ENCODE peak calls at places on chromosomes 1 and 21, in seven cellular contexts. L is left lung; V is neural progenitor cell; E is kidney; W is adrenal gland; P is effector memory CD4-positive, alpha-beta T cell; M is mesendoderm. H is an unnamed sample.

GRCh38 chr21:33949516-33950424 is 34.2 kb upstream of the ATP5PO start:
- DNase-seq in P (peak; percentile 47), L (no peak), E (no peak), V (no peak), M (no peak), W (no peak), H (no peak)

GRCh38 chr1:180365039-180365438 is 135.0 kb downstream of the LHX4 start:
- DNase-seq in P (no peak), L (no peak), V (peak; percentile 28), E (no peak), W (no peak), M (peak; percentile 49), H (no peak)

GRCh38 chr1:15744122-15744679 is 1.9 kb downstream of the TMEM82 start:
- DNase-seq in E (peak; percentile 67), L (no peak), W (no peak), M (no peak), P (no peak), V (no peak), H (no peak)

GRCh38 chr1:186178426-186179043 is 196.5 kb downstream of the TPR start:
- DNase-seq in W (no peak), V (no peak), P (no peak), L (no peak), M (no peak), E (no peak), H (no peak)

GRCh38 chr1:205595861-205596260 is 36.0 kb downstream of the ELK4 start:
- DNase-seq in E (no peak), W (no peak), P (no peak), M (no peak), V (no peak), L (no peak), H (no peak)

GRCh38 chr1:54850082-54850730 is 36.8 kb downstream of the DHCR24 start:
- DNase-seq in V (no peak), L (no peak), E (no peak), P (no peak), M (no peak), W (no peak), H (no peak)

GRCh38 chr1:151318975-151319374 is 8.2 kb downstream of the PI4KB start:
- DNase-seq in V (no peak), M (no peak), E (no peak), L (no peak), P (no peak), W (no peak), H (no peak)

GRCh38 chr1:53766766-53767409 is 27.9 kb upstream of the GLIS1 start:
- DNase-seq in V (no peak), P (no peak), M (no peak), W (no peak), E (no peak), L (no peak), H (no peak)

GRCh38 chr1:206075786-206076725 is 23.1 kb downstream of the RHEX start:
- DNase-seq in L (no peak), M (peak; percentile 40), E (no peak), V (no peak), W (no peak), P (no peak), H (no peak)

GRCh38 chr1:77273891-77274290 is 7.9 kb upstream of the AK5 start:
- DNase-seq in M (no peak), W (no peak), E (no peak), L (no peak), P (no peak), V (no peak), H (no peak)

GRCh38 chr1:41955461-41956159 is 36.9 kb upstream of the HIVEP3 start:
- DNase-seq in E (no peak), W (no peak), L (no peak), V (peak; percentile 43), M (peak; percentile 31), P (no peak), H (no peak)

GRCh38 chr1:205689479-205689878 is 9.2 kb upstream of the SLC45A3 start:
- DNase-seq in V (peak; percentile 83), M (no peak), W (no peak), L (no peak), E (no peak), P (no peak), H (no peak)

GRCh38 chr1:228340686-228341449 is 65.8 kb downstream of the TRIM11 start:
- DNase-seq in M (peak; percentile 10), P (no peak), L (peak; percentile 77), V (peak; percentile 42), E (peak; percentile 72), W (no peak), H (no peak)

GRCh38 chr21:32981096-32981495 is 44.6 kb upstream of the OLIG2 start:
- DNase-seq in L (no peak), M (no peak), V (no peak), E (no peak), W (no peak), P (no peak), H (no peak)

GRCh38 chr1:9782897-9783296 is 40.9 kb downstream of the CLSTN1 start:
- DNase-seq in E (no peak), V (no peak), M (no peak), W (no peak), P (no peak), L (no peak), H (no peak)
- H3K27ac ChIP-seq in E (no peak overlapping the region), V (no peak overlapping the region), M (no peak overlapping the region), W (no peak overlapping the region), P (no peak overlapping the region), L (no peak overlapping the region), H (no peak overlapping the region)

GRCh38 chr1:86640161-86640560 is 64.2 kb upstream of the SH3GLB1 start:
- DNase-seq in P (no peak), M (no peak), W (no peak), L (no peak), V (no peak), E (no peak), H (no peak)

GRCh38 chr1:86641318-86641717 is 63.1 kb upstream of the SH3GLB1 start:
- DNase-seq in V (no peak), M (no peak), P (no peak), E (no peak), W (no peak), L (no peak), H (no peak)

DNA sequence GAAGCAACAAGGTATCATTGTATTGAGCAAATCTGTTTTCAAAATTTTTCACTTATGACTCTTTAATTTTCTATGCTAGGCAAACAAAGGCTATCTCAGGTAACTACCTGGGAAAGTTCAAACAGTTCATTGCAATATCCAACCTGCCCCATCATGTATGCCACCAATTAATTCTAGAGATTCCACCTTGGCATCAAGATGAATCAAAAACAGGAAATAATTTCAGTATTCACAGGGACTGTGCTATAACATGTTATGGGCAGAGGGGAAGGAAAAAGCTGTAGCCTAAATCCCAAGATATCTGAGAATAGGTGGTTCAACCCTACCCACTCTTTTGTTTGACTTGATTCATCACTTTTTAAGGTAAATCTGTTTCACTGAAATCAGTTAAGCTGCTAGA is 67.5 kb upstream of the SH3GLB1 start:
- DNase-seq in P (no peak), W (no peak), V (no peak), M (no peak), E (no peak), L (no peak), H (no peak)
- H3K4me3 ChIP-seq in P (no peak overlapping the region), W (no peak overlapping the region), V (no peak overlapping the region), M (no peak overlapping the region), E (no peak overlapping the region), L (no peak overlapping the region), H (no peak overlapping the region)

GRCh38 chr1:203632941-203633340 is 6.3 kb downstream of the ATP2B4 start:
- DNase-seq in M (no peak), E (no peak), W (no peak), P (no peak), L (no peak), V (no peak), H (no peak)

GRCh38 chr1:203631349-203631748 is 4.7 kb downstream of the ATP2B4 start:
- DNase-seq in V (no peak), W (no peak), L (no peak), M (no peak), P (no peak), E (no peak), H (no peak)

GRCh38 chr1:203630697-203631096 is 4.1 kb downstream of the ATP2B4 start:
- DNase-seq in E (no peak), V (no peak), M (no peak), P (no peak), W (peak; percentile 76), L (no peak), H (no peak)

GRCh38 chr1:203629509-203630082 is 3.0 kb downstream of the ATP2B4 start:
- DNase-seq in E (peak; percentile 87), W (peak; percentile 73), M (peak; percentile 73), P (peak; percentile 34), V (peak; percentile 80), L (peak; percentile 91), H (no peak)

DNA sequence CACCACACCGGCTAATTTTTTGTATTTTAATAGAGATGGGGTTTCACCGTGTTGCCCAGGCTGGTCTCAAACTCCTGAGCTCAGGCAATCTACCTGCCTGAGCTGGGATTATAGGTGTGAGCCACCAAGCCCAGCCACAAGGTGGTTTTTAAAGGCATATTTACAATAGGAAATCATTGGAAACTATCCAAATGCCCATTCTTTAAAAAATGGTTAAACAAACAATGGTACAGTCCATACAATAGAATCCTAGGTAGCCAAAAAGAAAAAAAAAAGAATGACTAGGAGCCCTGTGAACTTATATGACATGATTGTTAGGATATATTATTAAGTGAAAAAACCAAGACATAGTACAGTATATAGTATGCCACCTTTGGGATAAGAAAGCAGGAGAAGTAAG is 5.3 kb downstream of the ATP2B4 start:
- DNase-seq in E (no peak), M (no peak), P (no peak), W (no peak), L (no peak), V (no peak), H (no peak)
- H3K27ac ChIP-seq in E (no peak overlapping the region), M (no peak overlapping the region), P (no peak overlapping the region), W (no peak overlapping the region), L (no peak overlapping the region), V (no peak overlapping the region), H (no peak overlapping the region)

GRCh38 chr1:26530540-26530897 is 958 bp downstream of the RPS6KA1 start:
- DNase-seq in L (no peak), W (no peak), P (no peak), E (no peak), V (no peak), M (peak; percentile 32), H (no peak)

GRCh38 chr1:26533951-26534514 is 4.5 kb downstream of the RPS6KA1 start:
- DNase-seq in L (no peak), P (no peak), M (no peak), V (no peak), E (no peak), W (no peak), H (no peak)

GRCh38 chr1:26529655-26530539 is at the start of gene RPS6KA1:
- DNase-seq in M (peak; percentile 76), E (peak; percentile 83), V (peak; percentile 95), P (peak; percentile 35), W (peak; percentile 66), L (peak; percentile 94), H (no peak)

GRCh38 chr1:26530898-26531598 is 1.5 kb downstream of the RPS6KA1 start:
- DNase-seq in E (peak; percentile 93), P (no peak), L (peak; percentile 91), W (peak; percentile 76), V (peak; percentile 81), M (peak; percentile 96), H (no peak)

DNA sequence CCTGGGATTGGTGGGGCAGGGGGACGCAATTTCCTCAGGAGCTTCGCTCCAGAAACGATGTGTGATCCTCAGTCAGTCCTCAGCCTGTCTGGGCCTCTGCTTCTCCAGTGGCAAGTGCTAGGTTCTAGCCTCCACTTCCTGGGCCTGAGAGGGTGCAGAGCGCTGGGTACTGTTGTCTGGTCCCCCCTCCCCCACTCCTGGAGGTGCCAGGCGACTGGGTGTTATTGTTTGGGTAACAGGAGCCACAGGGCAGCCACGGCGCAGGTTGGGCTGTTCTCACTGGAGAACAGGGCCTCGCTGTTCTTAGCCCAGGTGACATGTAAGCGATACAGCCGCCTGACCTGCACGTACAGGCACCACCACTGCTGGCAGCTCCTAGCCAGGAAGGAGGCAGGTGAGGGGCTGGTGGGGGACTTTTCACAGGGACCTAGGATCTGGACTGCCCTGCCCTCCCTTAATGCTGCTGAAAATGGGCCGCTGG is 2.1 kb downstream of the RPS6KA1 start:
- DNase-seq in W (no peak), E (peak; percentile 88), M (no peak), P (no peak), V (no peak), L (peak; percentile 81), H (no peak)
- H3K4me3 ChIP-seq in W (no peak overlapping the region), E (peak overlapping the region; percentile 51), M (no peak overlapping the region), P (no peak overlapping the region), V (peak overlapping the region; percentile 91), L (no peak overlapping the region), H (no peak overlapping the region)

H was measured in thoracic aorta.